ENCODE peak calls at places on chromosome 6, in five cellular contexts. One of them, this sample, is unnamed. For H3K27me3 and H3K9me3, the result is how much of the 10 kb centered on the place peaks cover.

GRCh38 chr6:26157150-26157837 is 70.1 kb downstream of the HFE start:
- DNase-seq in body of pancreas: peak
- DNase-seq in GM23248: peak
- DNase-seq in neural progenitor cell: peak
- DNase-seq in breast epithelium: peak
- DNase-seq in this sample: peak

GRCh38 chr6:97465877-97466710 is 183.1 kb upstream of the MMS22L start:
- DNase-seq in breast epithelium: no peak
- DNase-seq in GM23248: no peak
- DNase-seq in neural progenitor cell: peak
- DNase-seq in body of pancreas: no peak
- DNase-seq in this sample: no peak

GRCh38 chr6:53479871-53480270 is 65.0 kb downstream of the GCLC start:
- DNase-seq in neural progenitor cell: no peak
- DNase-seq in GM23248: no peak
- DNase-seq in body of pancreas: no peak
- DNase-seq in breast epithelium: no peak
- DNase-seq in this sample: no peak

GRCh38 chr6:98532004-98532403 is 302.4 kb upstream of the POU3F2 start:
- DNase-seq in breast epithelium: no peak
- DNase-seq in GM23248: no peak
- DNase-seq in neural progenitor cell: no peak
- DNase-seq in body of pancreas: no peak
- DNase-seq in this sample: no peak

GRCh38 chr6:144757730-144758129 is 472.6 kb downstream of the UTRN start:
- DNase-seq in neural progenitor cell: no peak
- DNase-seq in breast epithelium: no peak
- DNase-seq in GM23248: no peak
- DNase-seq in body of pancreas: peak
- DNase-seq in this sample: no peak

GRCh38 chr6:31179042-31179386 is 8.5 kb upstream of the POU5F1 start:
- DNase-seq in body of pancreas: no peak
- DNase-seq in GM23248: no peak
- DNase-seq in neural progenitor cell: no peak
- DNase-seq in breast epithelium: no peak
- DNase-seq in this sample: no peak

GRCh38 chr6:148287979-148288378 is 54.7 kb upstream of the SASH1 start:
- DNase-seq in body of pancreas: no peak
- DNase-seq in GM23248: no peak
- DNase-seq in breast epithelium: no peak
- DNase-seq in neural progenitor cell: no peak
- DNase-seq in this sample: no peak

GRCh38 chr6:27650620-27651370 is 177.9 kb upstream of the ZNF184 start:
- DNase-seq in body of pancreas: peak
- DNase-seq in neural progenitor cell: peak
- DNase-seq in GM23248: peak
- DNase-seq in breast epithelium: no peak
- DNase-seq in this sample: no peak

GRCh38 chr6:157284738-157285421 is 38.4 kb downstream of the TMEM242 start:
- DNase-seq in neural progenitor cell: no peak
- DNase-seq in body of pancreas: peak
- DNase-seq in breast epithelium: no peak
- DNase-seq in GM23248: no peak
- DNase-seq in this sample: no peak

GRCh38 chr6:79232696-79233462 is 1.6 kb downstream of the HMGN3 start:
- DNase-seq in GM23248: peak
- DNase-seq in body of pancreas: no peak
- DNase-seq in neural progenitor cell: no peak
- DNase-seq in breast epithelium: no peak
- DNase-seq in this sample: no peak

GRCh38 chr6:27611451-27611850 is 138.5 kb upstream of the ZNF184 start:
- DNase-seq in GM23248: no peak
- DNase-seq in breast epithelium: no peak
- DNase-seq in body of pancreas: no peak
- DNase-seq in neural progenitor cell: no peak
- DNase-seq in this sample: no peak

GRCh38 chr6:9257215-9257614 is 821.9 kb upstream of the SLC35B3 start:
- DNase-seq in neural progenitor cell: no peak
- DNase-seq in breast epithelium: no peak
- DNase-seq in GM23248: no peak
- DNase-seq in body of pancreas: no peak
- DNase-seq in this sample: no peak
- H3K4me3 ChIP-seq in neural progenitor cell: no peak
- H3K4me3 ChIP-seq in breast epithelium: no peak
- H3K4me3 ChIP-seq in GM23248: no peak
- H3K4me3 ChIP-seq in body of pancreas: no peak
- H3K4me3 ChIP-seq in this sample: no peak

DNA sequence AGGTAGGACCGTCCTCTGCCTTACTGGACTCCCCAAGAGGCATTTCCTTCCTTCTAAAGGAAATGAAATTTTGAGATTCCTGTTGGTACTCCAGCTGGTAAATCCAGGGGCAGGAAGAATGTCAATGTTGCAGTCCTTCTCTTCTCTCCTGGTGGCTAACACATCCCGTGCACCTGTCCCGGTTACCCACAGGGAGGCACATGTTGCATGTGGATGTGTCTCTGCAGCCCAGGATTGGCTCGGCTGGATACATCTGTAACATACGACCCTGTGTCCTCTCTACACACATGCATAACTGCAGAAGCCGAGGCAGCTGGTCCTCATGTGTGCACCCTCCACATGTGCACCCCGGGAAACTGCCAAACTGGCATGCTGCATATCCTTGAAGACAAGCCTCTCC is 1.3 kb upstream of the LRFN2 start:
- DNase-seq in GM23248: no peak
- DNase-seq in neural progenitor cell: no peak
- DNase-seq in breast epithelium: no peak
- DNase-seq in body of pancreas: no peak
- DNase-seq in this sample: no peak
- H3K27me3 ChIP-seq in GM23248: under half
- H3K27me3 ChIP-seq in neural progenitor cell: under half
- H3K27me3 ChIP-seq in breast epithelium: under half
- H3K27me3 ChIP-seq in body of pancreas: under half
- H3K27me3 ChIP-seq in this sample: under half

GRCh38 chr6:170003027-170003426 is 251.6 kb downstream of the ERMARD start:
- DNase-seq in body of pancreas: no peak
- DNase-seq in neural progenitor cell: no peak
- DNase-seq in GM23248: no peak
- DNase-seq in breast epithelium: no peak
- DNase-seq in this sample: no peak
- H3K9me3 ChIP-seq in body of pancreas: under half
- H3K9me3 ChIP-seq in neural progenitor cell: under half
- H3K9me3 ChIP-seq in GM23248: under half
- H3K9me3 ChIP-seq in breast epithelium: under half
- H3K9me3 ChIP-seq in this sample: under half

GRCh38 chr6:45851001-45851400 is 164.7 kb downstream of the CLIC5 start:
- DNase-seq in neural progenitor cell: no peak
- DNase-seq in breast epithelium: no peak
- DNase-seq in GM23248: no peak
- DNase-seq in body of pancreas: no peak
- DNase-seq in this sample: no peak

GRCh38 chr6:45855642-45856408 is 159.8 kb downstream of the CLIC5 start:
- DNase-seq in body of pancreas: no peak
- DNase-seq in GM23248: no peak
- DNase-seq in breast epithelium: no peak
- DNase-seq in neural progenitor cell: no peak
- DNase-seq in this sample: no peak

GRCh38 chr6:45854343-45854742 is 161.3 kb downstream of the CLIC5 start:
- DNase-seq in GM23248: no peak
- DNase-seq in neural progenitor cell: no peak
- DNase-seq in breast epithelium: no peak
- DNase-seq in body of pancreas: no peak
- DNase-seq in this sample: no peak
- H3K4me3 ChIP-seq in GM23248: no peak
- H3K4me3 ChIP-seq in neural progenitor cell: no peak
- H3K4me3 ChIP-seq in breast epithelium: no peak
- H3K4me3 ChIP-seq in body of pancreas: no peak
- H3K4me3 ChIP-seq in this sample: no peak

This sample was measured in ascending aorta.